ENCODE peak calls at places on chromosomes 5 and 9, in four cellular contexts. L is IMR-90, X is neural progenitor cell, M is astrocyte. W is an unnamed sample.

GRCh38 chr9:37897665-37898064 is 6.3 kb downstream of the SLC25A51 start:
- DNase-seq in L (peak), X (no peak), M (peak), W (no peak)

GRCh38 chr5:87410941-87411340 is 1.8 kb downstream of the CCNH start:
- DNase-seq in L (peak), X (no peak), M (peak), W (no peak)

GRCh38 chr5:2805080-2805479 is 53.6 kb upstream of the IRX2 start:
- DNase-seq in L (no peak), X (no peak), M (no peak), W (no peak)

GRCh38 chr9:76901801-76902200 is 4.1 kb downstream of the PRUNE2 start:
- DNase-seq in L (no peak), X (no peak), M (no peak), W (no peak)

GRCh38 chr5:135398160-135398854 is 724 bp downstream of the MACROH2A1 start:
- DNase-seq in L (no peak), X (peak), M (no peak), W (peak)

GRCh38 chr5:90949469-90950358 is 391.1 kb downstream of the ADGRV1 start:
- DNase-seq in L (no peak), X (no peak), M (peak), W (no peak)

GRCh38 chr9:5002811-5003210 is 17.7 kb downstream of the JAK2 start:
- DNase-seq in L (peak), X (no peak), M (no peak), W (no peak)

GRCh38 chr9:96663506-96664120 is 8.5 kb upstream of the PRXL2C start:
- DNase-seq in L (peak), X (no peak), M (peak), W (no peak)

GRCh38 chr5:97420646-97421045 is 237.6 kb upstream of the RIOK2 start:
- DNase-seq in L (no peak), X (no peak), M (no peak), W (no peak)

GRCh38 chr9:84839538-84839937 is 170.0 kb downstream of the NTRK2 start:
- DNase-seq in L (no peak), X (peak), M (peak), W (no peak)

GRCh38 chr5:142176255-142176654 is 67.7 kb downstream of the NDFIP1 start:
- DNase-seq in L (no peak), X (no peak), M (no peak), W (no peak)

GRCh38 chr5:86613459-86613858 is 4.3 kb upstream of the COX7C start:
- DNase-seq in L (peak), X (no peak), M (no peak), W (no peak)

GRCh38 chr9:33619666-33620404 is 95.8 kb downstream of the ANKRD18B start:
- DNase-seq in L (peak), X (no peak), M (peak), W (no peak)

GRCh38 chr9:24210641-24211040 is 335.1 kb downstream of the IZUMO3 start:
- DNase-seq in L (no peak), X (no peak), M (no peak), W (no peak)

GRCh38 chr9:136694163-136694864 is 7.1 kb upstream of the AGPAT2 start:
- DNase-seq in L (peak), X (peak), M (no peak), W (peak)

GRCh38 chr9:122191519-122191918 is 31.8 kb downstream of the MORN5 start:
- DNase-seq in L (no peak), X (no peak), M (no peak), W (no peak)

GRCh38 chr9:69594180-69594579 is 78.0 kb downstream of the APBA1 start:
- DNase-seq in L (no peak), X (no peak), M (no peak), W (no peak)

GRCh38 chr9:128001411-128002298 is 20.9 kb upstream of the EEIG1 start:
- DNase-seq in L (peak), X (peak), M (peak), W (no peak)

GRCh38 chr5:179120951-179121666 is 60.9 kb downstream of the ZNF354C start:
- DNase-seq in L (no peak), X (no peak), M (no peak), W (no peak)

GRCh38 chr5:343461-344401 is 22.2 kb downstream of the AHRR start:
- DNase-seq in L (peak), X (peak), M (peak), W (no peak)

GRCh38 chr9:121651295-121652036 is at the start of gene DAB2IP:
- DNase-seq in L (peak), X (peak), M (no peak), W (peak)

GRCh38 chr5:171750316-171750788 is 35.3 kb upstream of the SMIM23 start:
- DNase-seq in L (peak), X (peak), M (peak), W (peak)

GRCh38 chr5:115033861-115034260 is 135.8 kb downstream of the TRIM36 start:
- DNase-seq in L (no peak), X (peak), M (no peak), W (no peak)

GRCh38 chr5:137141779-137142178 is 357.3 kb downstream of the SPOCK1 start:
- DNase-seq in L (no peak), X (no peak), M (no peak), W (no peak)

GRCh38 chr5:75472973-75473372 is 38.5 kb downstream of the CERT1 start:
- DNase-seq in L (no peak), X (no peak), M (no peak), W (no peak)

GRCh38 chr5:5483880-5484595 is 61.6 kb downstream of the ICE1 start:
- DNase-seq in L (peak), X (no peak), M (peak), W (no peak)

GRCh38 chr5:146890733-146891440 is 12.3 kb upstream of the PPP2R2B start:
- DNase-seq in L (no peak), X (no peak), M (no peak), W (no peak)

GRCh38 chr9:112168197-112168596 is 6.9 kb downstream of the SUSD1 start:
- DNase-seq in L (no peak), X (no peak), M (no peak), W (no peak)

GRCh38 chr9:121871431-121872025 is 220.1 kb downstream of the DAB2IP start:
- DNase-seq in L (peak), X (no peak), M (peak), W (no peak)

GRCh38 chr9:14563902-14564578 is 129.2 kb downstream of the ZDHHC21 start:
- DNase-seq in L (no peak), X (peak), M (no peak), W (no peak)

GRCh38 chr9:135363556-135363955 is 116.0 kb upstream of the PPP1R26 start:
- DNase-seq in L (no peak), X (no peak), M (no peak), W (no peak)

GRCh38 chr5:179205277-179205676 is 140.0 kb downstream of the ADAMTS2 start:
- DNase-seq in L (no peak), X (no peak), M (no peak), W (no peak)

GRCh38 chr5:114449836-114450515 is 88.1 kb downstream of the KCNN2 start:
- DNase-seq in L (peak), X (peak), M (peak), W (peak)

GRCh38 chr5:151580239-151580638 is 10.9 kb downstream of the FAT2 start:
- DNase-seq in L (no peak), X (no peak), M (no peak), W (no peak)

GRCh38 chr9:133137451-133138231 is 16.6 kb upstream of the RALGDS start:
- DNase-seq in L (no peak), X (no peak), M (no peak), W (peak)

GRCh38 chr5:8576178-8576577 is 707.2 kb downstream of the MTRR start:
- DNase-seq in L (no peak), X (no peak), M (no peak), W (no peak)

GRCh38 chr9:28342815-28343338 is 769.6 kb upstream of the C9orf72 start:
- DNase-seq in L (no peak), X (no peak), M (no peak), W (no peak)
- TF ChIP-seq CTCF in L (no peak), X (no peak), M (no peak), W (no peak)

GRCh38 chr5:138449501-138450239 is 10.8 kb downstream of the REEP2 start:
- DNase-seq in L (peak), X (peak), M (peak), W (peak)
- H3K9ac ChIP-seq in L (peak), X (no peak), M (peak), W (peak)

DNA sequence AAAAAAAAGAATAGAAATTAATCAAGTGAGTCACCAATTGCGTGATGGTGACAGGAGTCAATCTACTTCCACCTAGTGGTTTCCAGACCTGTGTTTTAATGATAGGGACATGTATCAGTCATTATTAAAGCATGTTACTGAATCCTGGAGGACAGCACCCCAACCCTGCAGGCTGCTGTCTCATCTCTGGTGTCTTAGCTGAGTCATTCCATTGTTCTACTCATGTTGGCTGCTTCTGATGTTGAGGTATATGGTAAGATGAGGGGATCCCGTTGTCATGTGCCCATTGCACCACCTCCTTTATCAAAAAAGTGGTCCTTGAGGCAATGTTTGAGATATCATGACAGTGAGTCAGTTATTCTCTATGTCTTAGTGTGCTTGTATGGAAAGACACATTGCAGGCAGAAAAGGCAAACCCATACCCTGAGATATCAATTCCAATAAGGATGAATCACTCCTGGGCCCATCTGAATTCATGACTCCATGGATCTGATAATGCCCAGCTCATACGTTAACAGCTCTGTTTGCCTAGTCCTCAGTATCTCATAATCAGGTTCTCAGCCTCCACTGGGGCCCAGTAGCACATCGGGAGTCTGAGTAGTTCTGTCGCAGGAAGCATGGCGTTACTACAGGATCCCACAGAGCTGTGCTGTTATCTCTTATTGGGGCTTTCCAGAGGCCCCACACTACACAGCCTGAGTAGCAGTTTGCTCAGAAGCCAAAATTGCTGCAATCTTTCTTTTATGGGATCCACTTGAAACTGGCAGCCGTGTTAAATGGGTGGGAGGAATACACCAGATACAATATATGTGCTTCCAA is 31.2 kb downstream of the HMGCS1 start:
- DNase-seq in L (peak), X (no peak), M (peak), W (no peak)
- TF ChIP-seq CTCF in L (no peak), X (no peak), M (no peak), W (no peak)

GRCh38 chr5:77305222-77305846 is 94.9 kb downstream of the PDE8B start:
- DNase-seq in L (no peak), X (no peak), M (no peak), W (no peak)
- H3K9ac ChIP-seq in L (no peak), X (no peak), M (no peak), W (no peak)

GRCh38 chr9:131395027-131395744 is 1.3 kb downstream of the PRRC2B start:
- DNase-seq in L (no peak), X (peak), M (no peak), W (peak)
- TF ChIP-seq CTCF in L (no peak), X (no peak), M (no peak), W (no peak)

GRCh38 chr9:22240619-22241018 is 206.0 kb upstream of the DMRTA1 start:
- DNase-seq in L (peak), X (no peak), M (peak), W (no peak)
- H3K9ac ChIP-seq in L (no peak), X (no peak), M (peak), W (no peak)

GRCh38 chr5:20231040-20231439 is 243.0 kb upstream of the CDH18 start:
- DNase-seq in L (peak), X (no peak), M (no peak), W (no peak)
- TF ChIP-seq CTCF in L (peak), X (peak), M (no peak), W (no peak)